ENCODE peak calls at places on chromosome 14, in nine cellular contexts. L is GM23248, W is HEK293T, M is A549, T is substantia nigra, S is Peyer's patch, C is ecto neural progenitor cell, Z is fibroblast of the aortic adventitia, O is amniotic stem cell. F is an unnamed sample.

GRCh38 chr14:61537567-61538463 is 157.5 kb upstream of the HIF1A start:
- DNase-seq in L (peak), W (no peak), M (peak), T (no peak), S (peak), C (no peak), Z (peak), O (no peak), F (peak)

GRCh38 chr14:101250336-101250947 is 310.9 kb upstream of the DIO3 start:
- DNase-seq in L (no peak), W (no peak), M (no peak), T (no peak), S (peak), C (no peak), Z (no peak), O (no peak), F (no peak)

GRCh38 chr14:81323621-81324400 is 76.3 kb downstream of the STON2 start:
- DNase-seq in L (no peak), W (peak), M (peak), T (no peak), S (peak), C (peak), Z (no peak), O (no peak), F (peak)

GRCh38 chr14:73227812-73228781 is 9.2 kb upstream of the PAPLN start:
- DNase-seq in L (peak), W (no peak), M (peak), T (peak), S (no peak), C (peak), Z (peak), O (peak), F (peak)

GRCh38 chr14:36505892-36506731 is 13.9 kb downstream of the NKX2-1 start:
- DNase-seq in L (no peak), W (no peak), M (no peak), T (no peak), S (no peak), C (peak), Z (no peak), O (no peak), F (no peak)

GRCh38 chr14:104102282-104102914 is 16.9 kb downstream of the ASPG start:
- DNase-seq in L (no peak), W (no peak), M (no peak), T (no peak), S (no peak), C (peak), Z (no peak), O (no peak), F (no peak)

GRCh38 chr14:103250888-103251287 is 83.1 kb upstream of the EIF5 start:
- DNase-seq in L (no peak), W (no peak), M (no peak), T (no peak), S (no peak), C (no peak), Z (no peak), O (no peak), F (no peak)

GRCh38 chr14:61569783-61570182 is 125.5 kb upstream of the HIF1A start:
- DNase-seq in L (peak), W (no peak), M (no peak), T (no peak), S (no peak), C (no peak), Z (peak), O (no peak), F (no peak)

GRCh38 chr14:55739967-55740707 is 160.1 kb downstream of the KTN1 start:
- DNase-seq in L (no peak), W (no peak), M (no peak), T (peak), S (no peak), C (peak), Z (peak), O (no peak), F (no peak)

GRCh38 chr14:95156765-95157194 is 549 bp downstream of the DICER1 start:
- DNase-seq in L (peak), W (peak), M (peak), T (no peak), S (peak), C (peak), Z (peak), O (peak), F (peak)

GRCh38 chr14:89408907-89409675 is 7.9 kb downstream of the FOXN3 start:
- DNase-seq in L (no peak), W (no peak), M (no peak), T (no peak), S (peak), C (no peak), Z (no peak), O (no peak), F (no peak)

GRCh38 chr14:73888460-73888725 is 1.7 kb downstream of the ZNF410 start:
- DNase-seq in L (peak), W (no peak), M (no peak), T (no peak), S (no peak), C (no peak), Z (peak), O (no peak), F (no peak)

GRCh38 chr14:54640480-54640879 is 73.6 kb downstream of the SAMD4A start:
- DNase-seq in L (peak), W (no peak), M (no peak), T (no peak), S (no peak), C (peak), Z (no peak), O (no peak), F (no peak)

GRCh38 chr14:50023671-50024490 is 92.5 kb downstream of the VCPKMT start:
- DNase-seq in L (peak), W (no peak), M (peak), T (no peak), S (no peak), C (no peak), Z (peak), O (peak), F (no peak)

GRCh38 chr14:65290830-65291229 is 121.7 kb upstream of the FUT8 start:
- DNase-seq in L (peak), W (no peak), M (no peak), T (no peak), S (no peak), C (no peak), Z (peak), O (peak), F (no peak)

GRCh38 chr14:95359974-95360826 is 40.5 kb upstream of the CLMN start:
- DNase-seq in L (no peak), W (no peak), M (no peak), T (peak), S (no peak), C (peak), Z (no peak), O (no peak), F (peak)